ENCODE peak calls at places on chromosomes 11 and 22, in eight cellular contexts. C, F, A, M, V, R, N and K are unnamed samples.

GRCh38 chr11:29780756-29781155 is 236.1 kb downstream of the KCNA4 start:
- DNase-seq in F (no peak), A (no peak), C (no peak), R (no peak), V (no peak), N (no peak), M (no peak), K (no peak)

GRCh38 chr11:113345978-113346377 is 31.6 kb downstream of the TTC12 start:
- DNase-seq in R (peak; percentile 34), A (no peak), M (no peak), C (no peak), V (no peak), N (no peak), F (no peak), K (no peak)

GRCh38 chr22:31206896-31207687 is 5.0 kb upstream of the LIMK2 start:
- DNase-seq in A (peak; percentile 90), V (no peak), F (no peak), C (no peak), M (no peak), N (peak; percentile 68), R (no peak), K (peak; percentile 87)

GRCh38 chr22:19730662-19731360 is 7.5 kb downstream of the GP1BB start:
- DNase-seq in F (peak; percentile 66), C (peak; percentile 97), R (peak; percentile 84), A (peak; percentile 87), V (peak; percentile 93), N (peak; percentile 89), M (peak; percentile 74), K (peak; percentile 91)

GRCh38 chr11:1778141-1778911 is 14.6 kb upstream of the CTSD start:
- DNase-seq in R (no peak), C (no peak), N (peak; percentile 36), F (no peak), M (no peak), V (no peak), A (peak; percentile 78), K (peak; percentile 85)

GRCh38 chr11:9052316-9052715 is 39.1 kb downstream of the SCUBE2 start:
- DNase-seq in V (no peak), M (no peak), C (no peak), R (no peak), A (no peak), N (no peak), F (no peak), K (no peak)

GRCh38 chr11:38718049-38718448 is 2120.0 kb upstream of the RAG2 start:
- DNase-seq in V (no peak), M (no peak), R (no peak), F (no peak), N (no peak), C (no peak), A (no peak), K (no peak)

GRCh38 chr11:18775492-18776292 is 15.9 kb downstream of the PTPN5 start:
- DNase-seq in V (peak; percentile 87), N (peak; percentile 79), R (peak; percentile 60), F (peak; percentile 75), C (peak; percentile 92), M (peak; percentile 27), A (peak; percentile 72), K (peak; percentile 84)

GRCh38 chr11:38598413-38598812 is 2000.4 kb upstream of the RAG2 start:
- DNase-seq in C (no peak), F (no peak), V (no peak), A (no peak), N (no peak), M (no peak), R (no peak), K (no peak)

GRCh38 chr11:64334764-64335741 is 5.0 kb upstream of the CCDC88B start:
- DNase-seq in M (no peak), F (no peak), N (peak; percentile 91), C (no peak), A (peak; percentile 79), V (peak; percentile 97), R (peak; percentile 81), K (peak; percentile 85)

GRCh38 chr11:45827123-45827522 is 20.2 kb upstream of the CRY2 start:
- DNase-seq in C (no peak), A (no peak), M (no peak), N (no peak), R (no peak), V (no peak), F (no peak), K (no peak)

GRCh38 chr11:88300888-88301477 is 36.6 kb downstream of the CTSC start:
- DNase-seq in R (no peak), V (no peak), M (no peak), C (no peak), F (no peak), N (no peak), A (no peak), K (no peak)
- H3K27ac ChIP-seq in R (peak overlapping the region; percentile 89), V (no peak overlapping the region), M (no peak overlapping the region), C (peak overlapping the region; percentile 76), F (no peak overlapping the region), N (no peak overlapping the region), A (peak overlapping the region; percentile 65), K (peak overlapping the region; percentile 71)

DNA sequence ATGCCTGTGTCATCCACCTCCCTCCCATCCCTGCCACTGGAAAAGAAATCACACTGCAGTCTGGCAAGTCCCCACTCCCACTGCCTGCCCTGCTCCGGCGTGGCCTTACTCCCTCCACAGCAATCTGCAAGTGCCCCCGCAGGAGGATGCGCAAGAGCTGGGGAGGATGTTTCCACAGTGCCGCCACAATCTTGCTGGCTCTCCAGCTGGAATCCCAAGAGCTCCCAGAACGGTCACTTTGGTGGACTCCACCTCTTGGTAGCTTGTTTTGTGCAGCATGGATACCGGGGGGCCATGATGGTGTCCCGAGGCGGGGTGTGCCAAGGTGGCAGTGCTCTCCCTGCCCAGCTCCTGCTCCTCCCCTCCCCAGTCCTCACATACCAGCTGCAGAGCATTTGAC is 76.3 kb downstream of the MICAL3 start:
- DNase-seq in R (no peak), C (no peak), V (no peak), F (no peak), N (no peak), A (no peak), M (no peak), K (no peak)
- H3K4me1 ChIP-seq in R (peaks cover 56% of the 10 kb centered on the region), C (peaks cover 25% of the 10 kb centered on the region), V (peaks cover 77% of the 10 kb centered on the region), F (peaks cover 19% of the 10 kb centered on the region), N (no peaks in the 10 kb centered on the region), A (peaks cover 25% of the 10 kb centered on the region), M (no peaks in the 10 kb centered on the region), K (peaks cover 8% of the 10 kb centered on the region)

GRCh38 chr11:206002-206384 is 1.2 kb downstream of the BET1L start:
- DNase-seq in M (no peak), C (no peak), V (no peak), N (no peak), F (no peak), A (peak; percentile 34), R (no peak), K (peak; percentile 46)
- H3K27ac ChIP-seq in M (peak overlapping the region; percentile 90), C (no peak overlapping the region), V (no peak overlapping the region), N (peak overlapping the region; percentile 98), F (no peak overlapping the region), A (peak overlapping the region; percentile 99), R (no peak overlapping the region), K (peak overlapping the region; percentile 99)

GRCh38 chr22:21857501-21857914 is 9.9 kb downstream of the MAPK1 start:
- DNase-seq in F (no peak), C (no peak), R (no peak), V (no peak), M (no peak), A (no peak), N (no peak), K (no peak)
- H3K4me1 ChIP-seq in F (no peaks in the 10 kb centered on the region), C (peaks cover 10% of the 10 kb centered on the region), R (peaks cover 39% of the 10 kb centered on the region), V (peaks cover 43% of the 10 kb centered on the region), M (peaks cover 30% of the 10 kb centered on the region), A (peaks cover 84% of the 10 kb centered on the region), N (no peaks in the 10 kb centered on the region), K (peaks cover 70% of the 10 kb centered on the region)

GRCh38 chr22:45181766-45182165 is 18.0 kb downstream of the NUP50 start:
- DNase-seq in N (no peak), M (no peak), R (no peak), V (no peak), A (no peak), F (no peak), C (no peak), K (no peak)
- H3K27ac ChIP-seq in N (no peak overlapping the region), M (no peak overlapping the region), R (no peak overlapping the region), V (no peak overlapping the region), A (no peak overlapping the region), F (no peak overlapping the region), C (peak overlapping the region; percentile 11), K (no peak overlapping the region)

GRCh38 chr11:12681462-12681861 is 7.2 kb downstream of the TEAD1 start:
- DNase-seq in R (no peak), V (no peak), C (no peak), M (no peak), N (no peak), A (no peak), F (no peak), K (no peak)

GRCh38 chr11:12679471-12679870 is 5.2 kb downstream of the TEAD1 start:
- DNase-seq in V (no peak), N (no peak), R (no peak), M (no peak), C (no peak), A (no peak), F (no peak), K (no peak)

GRCh38 chr11:12678991-12679390 is 4.8 kb downstream of the TEAD1 start:
- DNase-seq in F (no peak), V (no peak), A (no peak), M (no peak), R (no peak), N (no peak), C (no peak), K (no peak)

GRCh38 chr11:12680940-12681258 is 6.7 kb downstream of the TEAD1 start:
- DNase-seq in V (no peak), F (no peak), M (no peak), C (no peak), A (no peak), R (no peak), N (no peak), K (no peak)

DNA sequence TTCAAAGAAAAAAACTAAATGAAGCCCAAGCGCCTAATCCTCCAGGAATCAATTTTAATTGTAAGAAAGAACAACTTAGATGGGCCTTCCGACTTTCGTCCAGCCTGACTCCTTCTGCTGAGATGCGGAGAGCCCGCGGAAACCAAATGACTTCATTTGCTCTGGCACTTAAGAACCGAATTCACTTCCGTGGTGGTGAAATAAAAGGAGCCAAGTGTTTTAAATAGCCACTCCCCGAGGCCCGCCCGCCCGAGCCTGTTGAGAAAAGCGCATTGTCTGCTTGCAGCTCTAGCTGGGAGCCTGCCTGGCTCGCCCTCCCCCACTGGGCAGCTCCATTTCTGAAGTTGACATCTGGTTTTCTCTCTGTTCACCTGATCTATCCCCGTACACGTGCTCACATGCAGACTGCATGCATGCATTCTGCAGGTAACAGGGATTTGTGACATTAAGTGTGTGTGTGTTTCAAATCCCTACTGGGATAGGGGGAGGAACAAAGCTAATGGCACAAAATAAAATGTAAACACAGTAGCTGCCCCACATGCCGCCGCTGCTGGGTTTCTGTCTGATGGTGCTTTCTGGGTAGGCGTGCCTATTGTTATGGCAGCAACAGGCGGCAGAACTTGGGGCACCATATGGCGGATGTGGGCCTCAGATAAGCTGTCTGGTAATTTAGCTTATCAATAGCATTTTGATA is 6.2 kb downstream of the TEAD1 start:
- DNase-seq in R (peak; percentile 95), F (peak; percentile 76), A (peak; percentile 88), N (peak; percentile 86), V (no peak), M (no peak), C (peak; percentile 88), K (peak; percentile 91)
- H3K4me1 ChIP-seq in R (peaks cover 46% of the 10 kb centered on the region), F (peaks cover 39% of the 10 kb centered on the region), A (peaks cover 65% of the 10 kb centered on the region), N (peaks cover 4% of the 10 kb centered on the region), V (no peaks in the 10 kb centered on the region), M (peaks cover 4% of the 10 kb centered on the region), C (peaks cover 58% of the 10 kb centered on the region), K (peaks cover 27% of the 10 kb centered on the region)

DNA sequence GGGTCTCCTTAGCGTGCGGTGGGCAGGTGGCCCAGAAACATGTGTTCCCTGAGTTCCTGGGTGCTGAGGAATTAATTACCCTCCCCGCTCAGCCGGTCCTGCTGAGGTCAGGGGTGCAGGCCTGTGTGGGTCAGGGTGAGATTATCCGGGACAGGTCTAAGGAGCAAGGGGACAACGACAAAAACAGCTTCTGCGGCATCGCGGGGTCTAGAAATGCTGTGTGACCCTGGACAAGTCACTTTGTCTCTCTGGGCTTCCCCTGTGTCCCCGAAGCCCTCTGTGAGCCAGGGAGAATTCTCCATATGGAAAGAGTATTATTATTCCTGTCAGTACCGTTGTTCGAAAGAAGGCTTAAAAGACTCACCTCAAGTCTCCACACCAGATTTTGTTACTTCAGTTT is 186.1 kb downstream of the MN1 start:
- DNase-seq in C (no peak), N (no peak), A (no peak), V (no peak), M (no peak), F (no peak), R (no peak), K (no peak)
- H3K27ac ChIP-seq in C (no peak overlapping the region), N (no peak overlapping the region), A (no peak overlapping the region), V (no peak overlapping the region), M (no peak overlapping the region), F (no peak overlapping the region), R (no peak overlapping the region), K (no peak overlapping the region)